ENCODE peak calls at places on chromosomes 13 and 19, in seven cellular contexts. W is NCI-H1930, H is ovary, R is T-helper 2 cell, T is GM12892, M is left lobe of liver, D is AG10803. Q is an unnamed sample.

GRCh38 chr19:39187552-39187943 is 9.2 kb upstream of the NCCRP1 start:
- DNase-seq in W (no peak), H (no peak), R (no peak), T (no peak), M (no peak), D (no peak), Q (no peak)

GRCh38 chr19:23516266-23516665 is 121.0 kb upstream of the ZNF91 start:
- DNase-seq in W (no peak), H (no peak), R (no peak), T (no peak), M (no peak), D (no peak), Q (no peak)

GRCh38 chr19:46972301-46972700 is 47.3 kb upstream of the NPAS1 start:
- DNase-seq in W (no peak), H (no peak), R (no peak), T (no peak), M (no peak), D (peak; percentile 92), Q (no peak)

GRCh38 chr13:72293206-72293605 is 426.2 kb upstream of the DACH1 start:
- DNase-seq in W (no peak), H (no peak), R (no peak), T (no peak), M (no peak), D (no peak), Q (no peak)

GRCh38 chr13:76799696-76800095 is 86.5 kb downstream of the KCTD12 start:
- DNase-seq in W (peak; percentile 31), H (no peak), R (no peak), T (no peak), M (no peak), D (no peak), Q (no peak)

GRCh38 chr19:38742906-38743305 is 1.4 kb downstream of the CAPN12 start:
- DNase-seq in W (no peak), H (no peak), R (no peak), T (peak; percentile 19), M (no peak), D (no peak), Q (no peak)

GRCh38 chr19:19485161-19485997 is 30.0 kb downstream of the TSSK6 start:
- DNase-seq in W (no peak), H (no peak), R (no peak), T (no peak), M (no peak), D (peak; percentile 47), Q (no peak)

GRCh38 chr19:6232567-6232966 is 47.2 kb downstream of the MLLT1 start:
- DNase-seq in W (no peak), H (no peak), R (no peak), T (no peak), M (no peak), D (peak; percentile 98), Q (no peak)

GRCh38 chr19:46408611-46409039 is 4.7 kb downstream of the CCDC8 start:
- DNase-seq in W (no peak), H (peak; percentile 82), R (no peak), T (no peak), M (no peak), D (peak; percentile 48), Q (peak; percentile 84)

GRCh38 chr13:32878172-32878571 is 138.1 kb upstream of the KL start:
- DNase-seq in W (no peak), H (no peak), R (no peak), T (no peak), M (no peak), D (peak; percentile 12), Q (no peak)

GRCh38 chr13:44169018-44169909 is 204.4 kb upstream of the SERP2 start:
- DNase-seq in W (no peak), H (no peak), R (no peak), T (no peak), M (no peak), D (peak; percentile 89), Q (no peak)

GRCh38 chr19:14072535-14073231 is at the start of gene MISP3:
- DNase-seq in W (no peak), H (no peak), R (no peak), T (no peak), M (peak; percentile 92), D (no peak), Q (peak; percentile 73)

GRCh38 chr19:49601482-49602038 is 10.6 kb downstream of the PRR12 start:
- DNase-seq in W (no peak), H (no peak), R (no peak), T (no peak), M (no peak), D (no peak), Q (no peak)

GRCh38 chr13:65597839-65598818 is 1632.0 kb downstream of the PCDH9 start:
- DNase-seq in W (no peak), H (no peak), R (no peak), T (no peak), M (no peak), D (peak; percentile 90), Q (no peak)

GRCh38 chr13:44040754-44041100 is 161.0 kb downstream of the LACC1 start:
- DNase-seq in W (no peak), H (no peak), R (no peak), T (no peak), M (no peak), D (no peak), Q (no peak)

Q was measured in tibial artery.